ENCODE peak calls at places on chromosomes 7 and 10, in nine cellular contexts. I, O, Y, G, E, H, W, R and J are unnamed samples.

GRCh38 chr10:4127518-4128315 is 342.7 kb upstream of the KLF6 start:
- DNase-seq in H (no peak), R (no peak), I (no peak), W (no peak), O (no peak), E (no peak), Y (no peak), G (peak), J (no peak)

GRCh38 chr7:147999962-148000361 is 590.6 kb upstream of the C7orf33 start:
- DNase-seq in W (no peak), G (no peak), I (no peak), Y (no peak), R (no peak), O (no peak), E (no peak), H (no peak), J (no peak)

GRCh38 chr7:124908258-124908657 is 21.4 kb downstream of the POT1 start:
- DNase-seq in I (no peak), O (peak), G (no peak), Y (no peak), H (no peak), W (no peak), R (no peak), E (peak), J (no peak)

GRCh38 chr10:121609426-121610380 is 11.5 kb upstream of the FGFR2 start:
- DNase-seq in I (no peak), R (no peak), Y (no peak), E (no peak), W (no peak), H (no peak), G (no peak), O (no peak), J (no peak)

GRCh38 chr10:102352066-102352715 is 43.3 kb upstream of the NFKB2 start:
- DNase-seq in H (no peak), I (peak), R (peak), G (peak), W (peak), O (peak), Y (peak), E (no peak), J (peak)

GRCh38 chr7:76272872-76273271 is 29.6 kb upstream of the HSPB1 start:
- DNase-seq in E (no peak), G (no peak), I (no peak), Y (no peak), W (no peak), O (no peak), H (no peak), R (no peak), J (no peak)

GRCh38 chr7:44971188-44971907 is 7.5 kb downstream of the MYO1G start:
- DNase-seq in E (no peak), O (no peak), R (no peak), G (no peak), I (no peak), W (no peak), Y (no peak), H (no peak), J (no peak)

GRCh38 chr10:124690971-124691370 is 53.2 kb downstream of the FAM53B start:
- DNase-seq in G (no peak), Y (no peak), O (no peak), W (no peak), H (no peak), E (no peak), R (no peak), I (no peak), J (no peak)

GRCh38 chr10:28463141-28463540 is 69.8 kb upstream of the WAC start:
- DNase-seq in H (no peak), Y (no peak), R (no peak), O (no peak), G (no peak), I (no peak), W (no peak), E (no peak), J (no peak)

GRCh38 chr10:47332946-47333345 is 10.7 kb downstream of the GDF2 start:
- DNase-seq in H (no peak), R (no peak), W (no peak), O (peak), Y (no peak), G (no peak), I (no peak), E (no peak), J (no peak)

GRCh38 chr7:121447939-121448338 is 51.8 kb upstream of the FAM3C start:
- DNase-seq in G (no peak), H (no peak), R (no peak), O (no peak), Y (no peak), W (no peak), I (no peak), E (no peak), J (no peak)

GRCh38 chr7:41169307-41169706 is 533.6 kb downstream of the INHBA start:
- DNase-seq in E (no peak), R (no peak), G (no peak), O (peak), I (no peak), Y (no peak), H (no peak), W (no peak), J (no peak)

GRCh38 chr10:45471531-45472310 is 97.7 kb downstream of the ALOX5 start:
- DNase-seq in W (no peak), E (no peak), R (no peak), H (no peak), I (no peak), O (no peak), G (no peak), Y (no peak), J (no peak)

GRCh38 chr10:93813507-93814465 is 56.0 kb downstream of the LGI1 start:
- DNase-seq in W (peak), O (peak), R (peak), G (peak), E (peak), Y (peak), I (peak), H (no peak), J (peak)

GRCh38 chr10:128540806-128541739 is 414.9 kb upstream of the MKI67 start:
- DNase-seq in G (no peak), Y (peak), I (no peak), O (no peak), W (no peak), R (peak), E (no peak), H (no peak), J (no peak)
- TF ChIP-seq CTCF in G (no peak), Y (peak), I (no peak), O (no peak), W (no peak), R (no peak), E (no peak), H (no peak), J (no peak)

GRCh38 chr10:95536017-95536416 is 25.2 kb downstream of the SORBS1 start:
- DNase-seq in W (no peak), O (no peak), Y (no peak), I (no peak), H (no peak), R (no peak), G (no peak), E (peak), J (no peak)
- H3K27ac ChIP-seq in W (no peak), O (no peak), Y (peak), I (peak), H (peak), R (peak), G (no peak), E (no peak), J (no peak)

GRCh38 chr10:1100143-1100542 is 44.0 kb downstream of the WDR37 start:
- DNase-seq in G (no peak), W (no peak), E (no peak), I (no peak), R (peak), O (no peak), Y (no peak), H (no peak), J (no peak)

GRCh38 chr10:1102836-1103235 is 46.7 kb downstream of the WDR37 start:
- DNase-seq in G (no peak), I (no peak), E (peak), W (no peak), R (no peak), H (no peak), Y (no peak), O (peak), J (no peak)

GRCh38 chr10:1102392-1102791 is 46.2 kb downstream of the WDR37 start:
- DNase-seq in H (no peak), I (no peak), G (no peak), Y (no peak), O (peak), W (no peak), E (no peak), R (no peak), J (no peak)

GRCh38 chr10:1101946-1102345 is 45.8 kb downstream of the WDR37 start:
- DNase-seq in O (no peak), Y (no peak), E (no peak), W (no peak), I (no peak), H (no peak), R (no peak), G (no peak), J (no peak)

GRCh38 chr10:1100691-1101368 is 44.6 kb downstream of the WDR37 start:
- DNase-seq in G (no peak), W (no peak), O (no peak), I (no peak), Y (no peak), E (no peak), R (no peak), H (no peak), J (no peak)
- TF ChIP-seq CTCF in G (no peak), W (no peak), O (no peak), I (no peak), Y (no peak), E (no peak), R (no peak), H (no peak), J (no peak)

GRCh38 chr10:117463545-117463920 is 79.0 kb upstream of the EMX2 start:
- DNase-seq in H (no peak), I (no peak), E (no peak), Y (no peak), R (no peak), G (no peak), O (no peak), W (no peak), J (no peak)
- H3K27ac ChIP-seq in H (no peak), I (no peak), E (no peak), Y (no peak), R (no peak), G (no peak), O (no peak), W (no peak), J (no peak)

GRCh38 chr7:92354214-92354613 is 93.1 kb upstream of the GATAD1 start:
- DNase-seq in E (no peak), R (no peak), O (no peak), G (no peak), W (no peak), Y (no peak), I (no peak), H (no peak), J (no peak)

GRCh38 chr7:92357260-92357659 is 90.0 kb upstream of the GATAD1 start:
- DNase-seq in G (no peak), R (no peak), E (no peak), I (no peak), Y (no peak), H (no peak), W (no peak), O (no peak), J (no peak)

GRCh38 chr7:92362131-92362530 is 85.2 kb upstream of the GATAD1 start:
- DNase-seq in W (no peak), Y (no peak), I (no peak), R (no peak), H (no peak), E (peak), O (no peak), G (no peak), J (no peak)

GRCh38 chr7:92360387-92360786 is 86.9 kb upstream of the GATAD1 start:
- DNase-seq in H (no peak), W (no peak), R (no peak), E (peak), G (no peak), O (peak), Y (no peak), I (no peak), J (no peak)

GRCh38 chr7:92359801-92360200 is 87.5 kb upstream of the GATAD1 start:
- DNase-seq in W (no peak), O (peak), R (no peak), E (peak), Y (no peak), I (no peak), H (no peak), G (no peak), J (no peak)
- TF ChIP-seq CTCF in W (no peak), O (no peak), R (no peak), E (no peak), Y (no peak), I (no peak), H (no peak), G (no peak), J (no peak)

GRCh38 chr7:142375710-142376313 is 118.0 kb upstream of the PRSS58 start:
- DNase-seq in G (no peak), R (no peak), H (no peak), I (peak), O (peak), Y (peak), E (no peak), W (peak), J (peak)
- H3K27ac ChIP-seq in G (no peak), R (no peak), H (no peak), I (no peak), O (peak), Y (no peak), E (no peak), W (no peak), J (no peak)

GRCh38 chr7:27143950-27144798 is 693 bp upstream of the HOXA5 start:
- DNase-seq in O (peak), I (no peak), Y (no peak), R (peak), E (no peak), H (no peak), W (no peak), G (no peak), J (no peak)
- TF ChIP-seq CTCF in O (no peak), I (no peak), Y (no peak), R (no peak), E (no peak), H (no peak), W (peak), G (no peak), J (peak)